ENCODE peak calls at places on chromosomes 4 and X, in eight cellular contexts. U is SK-N-MC, Z is astrocyte, R is fibroblast of lung, J is PC-9, P is endothelial cell of umbilical vein, G is hepatocyte, B is neural progenitor cell. S is an unnamed sample.

GRCh38 chr4:79308971-79309370 is 16.9 kb downstream of the NAA11 start:
- DNase-seq in J (no peak), R (no peak), Z (no peak), G (no peak), U (no peak), B (no peak), P (no peak), S (no peak)

GRCh38 chrX:145727476-145727875 is 90.2 kb upstream of the SLITRK2 start:
- DNase-seq in J (no peak), B (peak), U (no peak), R (peak), G (no peak), Z (no peak), P (no peak), S (no peak)

GRCh38 chr4:125317526-125317880 is 2.7 kb downstream of the FAT4 start:
- DNase-seq in U (no peak), R (peak), J (no peak), B (peak), G (peak), P (no peak), Z (peak), S (no peak)

GRCh38 chr4:14178421-14178820 is 550.9 kb upstream of the BOD1L1 start:
- DNase-seq in J (peak), Z (peak), U (no peak), G (peak), B (no peak), R (peak), P (peak), S (peak)

GRCh38 chr4:96521046-96521536 is 681.2 kb downstream of the PDHA2 start:
- DNase-seq in B (no peak), Z (no peak), U (no peak), P (no peak), R (no peak), J (no peak), G (no peak), S (no peak)

GRCh38 chrX:122439836-122440235 is 744.2 kb upstream of the GRIA3 start:
- DNase-seq in U (no peak), J (no peak), B (no peak), R (no peak), Z (no peak), G (no peak), P (no peak), S (no peak)

GRCh38 chr4:24137596-24137962 is 247.7 kb upstream of the PPARGC1A start:
- DNase-seq in G (no peak), Z (no peak), J (no peak), R (no peak), B (no peak), U (no peak), P (no peak), S (no peak)

GRCh38 chr4:163113921-163114703 is 52.6 kb downstream of the NAF1 start:
- DNase-seq in J (no peak), B (no peak), G (no peak), R (no peak), U (no peak), P (no peak), Z (peak), S (no peak)

GRCh38 chr4:145945431-145946155 is 7.0 kb upstream of the ZNF827 start:
- DNase-seq in G (no peak), R (no peak), Z (no peak), U (no peak), P (no peak), J (peak), B (no peak), S (no peak)

GRCh38 chr4:184649971-184650855 is 675 bp downstream of the PRIMPOL start:
- DNase-seq in U (no peak), B (peak), P (peak), G (peak), Z (peak), J (no peak), R (peak), S (no peak)

GRCh38 chr4:81030617-81031388 is at the start of gene BMP3:
- DNase-seq in R (peak), B (peak), Z (peak), J (no peak), P (no peak), U (no peak), G (peak), S (no peak)
- TF ChIP-seq EZH2 in R (peak), B (peak), Z (no peak), J (no peak), P (peak), U (no peak), G (no peak), S (no peak)

DNA sequence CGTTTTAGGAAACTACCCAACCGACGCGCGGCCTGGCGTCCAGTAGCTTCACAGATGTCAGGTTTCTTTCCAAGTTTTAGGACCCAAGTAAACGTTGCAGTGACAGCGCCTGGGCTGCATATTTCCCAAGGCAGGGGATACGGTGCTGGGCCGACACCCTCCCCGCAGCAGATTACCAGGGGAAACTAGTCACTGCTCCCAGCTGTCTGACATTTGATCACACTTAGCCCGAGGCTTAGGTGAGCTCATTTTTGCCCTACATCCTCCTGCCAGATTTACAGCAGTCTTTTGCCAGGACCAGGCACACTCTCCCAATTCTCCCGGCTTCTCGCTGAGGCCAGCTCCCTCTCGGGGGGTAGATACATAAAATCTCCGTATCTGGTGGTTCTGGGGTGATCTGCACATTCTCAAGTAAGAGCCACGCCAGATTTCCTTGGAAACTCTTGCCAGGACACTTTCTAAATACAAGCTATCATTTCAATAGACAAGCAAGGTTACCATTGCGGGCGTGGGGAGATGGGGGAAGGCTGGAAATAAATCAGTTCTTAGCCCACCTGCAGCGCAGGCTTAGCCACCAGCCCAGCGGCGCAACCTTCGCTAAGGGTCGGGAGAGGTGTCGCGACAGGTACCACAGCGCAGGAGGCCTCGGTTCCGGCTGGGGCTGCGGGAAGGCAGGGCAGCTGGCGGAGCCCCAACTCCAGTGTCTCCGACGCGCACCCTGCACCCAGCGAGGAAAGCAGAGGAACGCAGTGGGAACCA is 2.5 kb upstream of the SOX3 start:
- DNase-seq in J (no peak), G (no peak), P (no peak), U (no peak), Z (no peak), R (no peak), B (peak), S (no peak)
- TF ChIP-seq EZH2 in J (no peak), G (peak), P (no peak), U (peak), Z (no peak), R (peak), B (no peak), S (no peak)

GRCh38 chr4:41746025-41746439 is 2.5 kb downstream of the PHOX2B start:
- DNase-seq in Z (no peak), R (no peak), J (no peak), B (peak), G (no peak), U (no peak), P (no peak), S (no peak)
- TF ChIP-seq EZH2 in Z (no peak), R (peak), J (no peak), B (peak), G (peak), U (no peak), P (peak), S (no peak)

DNA sequence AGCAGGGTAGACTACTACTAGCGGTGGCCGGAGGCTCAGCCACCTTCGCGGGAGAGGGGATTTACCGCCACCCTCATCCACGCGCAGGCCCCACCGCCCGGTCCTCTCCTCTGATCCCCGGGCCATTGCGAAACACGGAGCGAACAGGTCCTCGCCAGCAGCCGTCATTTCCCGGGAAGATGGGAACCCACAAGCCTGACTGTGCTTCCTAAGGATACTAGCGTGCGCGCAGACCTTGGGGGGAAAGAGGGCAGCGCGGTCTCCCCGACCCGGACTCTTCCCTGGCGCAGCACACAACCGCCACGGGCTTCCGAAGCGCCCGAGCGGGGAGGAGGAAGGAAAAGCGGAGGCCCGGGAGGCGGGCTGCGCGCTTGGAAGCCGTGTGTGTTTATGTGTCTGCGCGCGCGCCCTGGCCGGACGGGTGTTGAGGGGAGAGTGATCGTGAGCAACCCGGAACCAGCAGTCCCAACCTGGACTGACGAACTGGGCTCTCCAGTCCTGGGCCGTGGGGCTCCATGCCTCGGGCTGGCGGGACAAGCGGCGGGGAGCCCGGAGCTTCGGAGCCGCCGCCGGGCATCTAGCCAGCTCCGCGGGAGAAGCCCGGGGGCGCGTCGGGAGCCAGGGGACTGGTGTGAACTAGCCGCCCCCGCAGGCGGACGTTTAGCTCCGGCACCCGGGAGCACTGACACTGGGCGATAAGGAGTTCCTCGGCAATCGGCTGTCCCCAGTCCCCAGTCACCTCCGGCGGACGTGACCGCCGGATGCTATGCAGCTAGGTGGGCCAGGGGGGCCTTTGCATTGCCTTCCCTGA is 74.6 kb upstream of the BCOR start:
- DNase-seq in Z (peak), G (peak), U (no peak), P (peak), B (peak), R (peak), J (no peak), S (no peak)
- TF ChIP-seq EZH2 in Z (no peak), G (no peak), U (no peak), P (no peak), B (peak), R (no peak), J (no peak), S (no peak)

GRCh38 chr4:40438384-40439026 is 103.4 kb downstream of the CHRNA9 start:
- DNase-seq in J (no peak), P (no peak), Z (no peak), R (no peak), U (no peak), G (no peak), B (no peak), S (no peak)
- TF ChIP-seq EZH2 in J (no peak), P (no peak), Z (no peak), R (no peak), U (no peak), G (no peak), B (no peak), S (no peak)

GRCh38 chrX:25015486-25016360 is at the start of gene ARX:
- DNase-seq in B (peak), Z (peak), J (no peak), P (peak), U (no peak), G (peak), R (peak), S (no peak)

GRCh38 chrX:25016361-25016671 is 551 bp upstream of the ARX start:
- DNase-seq in Z (no peak), G (no peak), U (no peak), B (peak), J (no peak), R (no peak), P (no peak), S (no peak)

GRCh38 chrX:25017667-25018247 is 2.0 kb upstream of the ARX start:
- DNase-seq in U (no peak), B (peak), G (no peak), J (no peak), Z (no peak), P (no peak), R (no peak), S (no peak)

GRCh38 chrX:25018682-25019081 is 2.9 kb upstream of the ARX start:
- DNase-seq in B (no peak), R (no peak), P (no peak), J (no peak), U (no peak), G (no peak), Z (no peak), S (no peak)

DNA sequence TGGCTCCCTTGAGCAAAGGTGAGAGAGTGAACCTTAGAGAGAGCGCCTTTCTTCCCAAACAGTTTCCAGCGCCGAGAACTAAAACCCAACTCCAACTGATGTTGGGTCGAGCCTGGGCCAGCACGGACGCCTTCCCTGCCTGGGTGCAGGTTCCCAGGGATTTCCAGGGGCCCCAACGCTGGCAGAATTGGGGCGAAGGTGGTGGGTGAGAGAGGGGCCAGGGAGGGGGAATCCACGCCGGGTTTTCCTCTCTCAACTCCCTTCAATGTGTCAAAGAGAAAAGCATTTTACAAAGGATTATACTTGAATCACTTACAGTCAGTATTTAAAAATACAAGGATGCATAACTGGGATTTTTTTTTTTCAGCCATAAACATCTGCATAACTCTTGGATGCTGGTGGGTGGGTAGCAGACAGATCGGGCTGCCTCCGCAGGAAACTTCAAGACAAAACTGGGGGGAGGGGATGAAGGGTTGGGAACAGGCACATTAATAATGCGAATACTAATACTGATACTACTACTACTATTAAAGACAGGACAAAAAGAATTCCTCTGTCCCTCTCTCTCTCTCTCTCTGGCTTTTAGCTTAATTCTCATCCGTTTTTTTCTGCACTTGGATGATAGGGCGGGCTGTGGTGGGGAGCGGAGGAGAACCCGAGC is 1.3 kb upstream of the ARX start:
- DNase-seq in R (no peak), B (peak), U (no peak), Z (no peak), P (no peak), G (no peak), J (no peak), S (no peak)
- TF ChIP-seq EZH2 in R (no peak), B (no peak), U (no peak), Z (no peak), P (peak), G (no peak), J (no peak), S (peak)

GRCh38 chr4:825063-825968 is 613 bp downstream of the CPLX1 start:
- DNase-seq in G (peak), B (peak), P (no peak), Z (no peak), U (no peak), J (no peak), R (no peak), S (no peak)

GRCh38 chr4:824461-825062 is 1.4 kb downstream of the CPLX1 start:
- DNase-seq in J (no peak), U (no peak), Z (no peak), P (no peak), G (no peak), B (peak), R (no peak), S (no peak)

GRCh38 chr4:825969-826330 is at the start of gene CPLX1:
- DNase-seq in R (no peak), B (peak), U (no peak), Z (no peak), P (no peak), J (no peak), G (peak), S (no peak)

GRCh38 chr4:827209-828081 is 1.5 kb upstream of the CPLX1 start:
- DNase-seq in P (no peak), J (no peak), U (no peak), G (no peak), R (no peak), Z (no peak), B (no peak), S (no peak)

DNA sequence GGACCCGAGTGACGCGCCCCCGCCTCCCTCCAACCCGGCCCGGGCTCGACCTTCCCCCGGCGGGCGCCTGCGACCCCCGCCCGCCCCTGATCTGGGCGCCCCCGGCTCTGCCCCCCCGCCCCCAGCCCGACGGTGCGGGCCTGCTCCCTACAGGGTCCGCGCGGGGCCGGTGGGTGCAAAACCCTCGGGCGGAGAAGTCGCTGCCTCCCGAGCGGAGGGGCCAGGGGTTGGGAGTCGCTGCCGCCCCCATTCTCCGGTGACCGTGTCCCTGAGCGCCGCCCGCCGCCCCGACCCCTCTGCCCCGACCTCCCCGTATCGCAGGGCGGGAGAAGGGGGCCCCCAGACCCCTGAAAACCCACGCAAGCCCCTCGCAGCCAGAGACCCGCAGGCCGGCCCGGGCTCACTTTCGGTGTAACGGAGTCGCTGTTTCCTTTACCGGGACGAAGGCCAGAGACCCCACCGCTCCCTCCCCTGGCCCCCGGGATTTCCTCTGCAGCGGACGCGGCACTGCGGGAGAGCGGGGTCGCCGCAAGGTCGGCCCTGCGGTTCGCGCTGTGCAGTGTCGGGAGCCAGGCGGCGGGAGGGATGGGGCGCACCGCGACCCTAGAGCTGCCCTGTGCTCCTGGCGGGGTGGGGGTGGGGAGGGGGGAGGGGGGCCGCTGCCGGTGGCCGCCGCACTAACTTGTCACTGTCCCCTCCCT is 729 bp upstream of the CPLX1 start:
- DNase-seq in B (peak), Z (no peak), G (peak), R (no peak), J (no peak), U (no peak), P (no peak), S (no peak)
- TF ChIP-seq EZH2 in B (peak), Z (peak), G (peak), R (no peak), J (no peak), U (no peak), P (peak), S (no peak)

GRCh38 chr4:3461515-3462291 is 1.4 kb upstream of the DOK7 start:
- DNase-seq in G (no peak), J (peak), P (peak), R (no peak), U (no peak), B (no peak), Z (no peak), S (no peak)

GRCh38 chr4:3462321-3462789 is 751 bp upstream of the DOK7 start:
- DNase-seq in Z (no peak), U (no peak), G (no peak), J (no peak), B (no peak), R (no peak), P (no peak), S (no peak)

GRCh38 chr4:3463556-3464348 is 646 bp downstream of the DOK7 start:
- DNase-seq in U (no peak), B (no peak), Z (no peak), G (no peak), R (no peak), J (no peak), P (no peak), S (no peak)

GRCh38 chr4:3464349-3464905 is 1.3 kb downstream of the DOK7 start:
- DNase-seq in U (no peak), B (no peak), G (no peak), P (no peak), Z (no peak), J (no peak), R (no peak), S (no peak)

DNA sequence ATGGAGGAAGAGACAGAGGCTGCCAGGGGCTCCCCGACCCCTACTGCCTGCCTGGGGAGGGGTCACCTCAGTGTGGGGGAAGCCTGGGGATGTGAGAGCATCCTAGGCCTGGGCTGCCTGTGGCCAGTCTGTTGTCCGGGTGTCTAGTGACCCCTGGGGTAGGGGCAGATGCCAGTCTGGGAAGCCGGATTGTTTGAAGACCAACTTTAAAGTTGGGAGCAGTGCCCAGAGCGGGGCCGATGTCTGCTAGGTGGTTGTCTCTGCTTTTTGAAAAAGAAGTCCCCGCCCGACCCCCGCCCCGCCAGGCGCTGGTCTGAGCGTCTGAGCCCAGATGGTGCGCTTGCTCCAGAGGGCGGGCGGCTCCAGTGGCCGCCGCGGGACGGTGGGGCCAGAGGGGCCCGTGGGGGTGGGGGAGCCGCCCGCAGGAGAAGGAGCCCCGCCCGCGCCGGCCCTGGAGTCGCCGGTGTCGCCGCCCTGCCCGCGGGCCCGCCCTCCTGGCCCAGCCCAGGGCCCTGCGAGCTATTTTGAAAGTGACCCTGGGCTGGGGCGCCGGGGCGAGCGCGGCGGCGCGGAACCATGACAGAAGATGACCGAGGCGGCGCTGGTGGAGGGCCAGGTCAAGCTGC is at the start of gene DOK7:
- DNase-seq in J (no peak), U (no peak), G (peak), P (no peak), Z (no peak), R (no peak), B (peak), S (no peak)
- TF ChIP-seq EZH2 in J (no peak), U (no peak), G (no peak), P (no peak), Z (peak), R (no peak), B (no peak), S (no peak)

GRCh38 chr4:183099537-183100297 is 660 bp downstream of the WWC2 start:
- DNase-seq in Z (no peak), G (peak), B (peak), U (no peak), J (no peak), P (peak), R (no peak), S (no peak)
- TF ChIP-seq EZH2 in Z (no peak), G (no peak), B (no peak), U (no peak), J (no peak), P (no peak), R (no peak), S (no peak)

GRCh38 chr4:3041192-3042142 is 32.9 kb downstream of the HTT-AS start:
- DNase-seq in J (peak), B (no peak), U (no peak), P (peak), R (peak), Z (peak), G (no peak), S (no peak)
- TF ChIP-seq EZH2 in J (no peak), B (no peak), U (no peak), P (no peak), R (no peak), Z (no peak), G (no peak), S (no peak)

S was measured in GM12878.